ENCODE peak calls at places on chromosomes 3 and 15, in five cellular contexts. E, J, U, I and V are unnamed samples.

GRCh38 chr15:43276563-43277200 is 10.0 kb upstream of the TGM5 start:
- DNase-seq in U (no peak), I (no peak), E (no peak), J (no peak), V (no peak)

GRCh38 chr3:5262507-5262906 is 75.0 kb downstream of the EDEM1 start:
- DNase-seq in J (no peak), I (no peak), U (no peak), E (no peak), V (no peak)

GRCh38 chr3:177642482-177643163 is 445.3 kb upstream of the TBL1XR1 start:
- DNase-seq in I (no peak), U (no peak), J (no peak), E (no peak), V (no peak)

GRCh38 chr15:86568378-86568777 is 488.7 kb downstream of the AGBL1 start:
- DNase-seq in I (no peak), U (no peak), J (no peak), E (no peak), V (no peak)

GRCh38 chr3:195150194-195151118 is 120.5 kb downstream of the XXYLT1 start:
- DNase-seq in U (peak), E (no peak), J (peak), I (peak), V (no peak)

GRCh38 chr3:4493008-4493930 is at the start of gene ITPR1:
- DNase-seq in I (peak), J (peak), U (peak), E (peak), V (peak)

GRCh38 chr3:190229632-190230424 is 92.4 kb downstream of the CLDN1 start:
- DNase-seq in I (peak), U (peak), E (no peak), J (no peak), V (no peak)

GRCh38 chr15:52661909-52662308 is 17.3 kb downstream of the ATOSA start:
- DNase-seq in E (no peak), I (no peak), U (no peak), J (no peak), V (no peak)

GRCh38 chr3:13266651-13267347 is 153.3 kb downstream of the NUP210 start:
- DNase-seq in E (no peak), J (no peak), I (no peak), U (no peak), V (no peak)

GRCh38 chr3:171354706-171355582 is 105.3 kb downstream of the TNIK start:
- DNase-seq in J (no peak), I (no peak), U (peak), E (no peak), V (no peak)

GRCh38 chr3:138199847-138200246 is 12.7 kb downstream of the ARMC8 start:
- DNase-seq in J (no peak), U (no peak), I (no peak), E (no peak), V (no peak)

GRCh38 chr15:82999905-83000671 is 11.4 kb downstream of the C15orf40 start:
- DNase-seq in J (peak), E (no peak), U (peak), I (peak), V (no peak)

GRCh38 chr15:85854345-85855097 is 59.8 kb upstream of the KLHL25 start:
- DNase-seq in I (peak), U (peak), E (peak), J (peak), V (peak)

GRCh38 chr3:188345223-188345622 is 191.3 kb downstream of the LPP start:
- DNase-seq in U (peak), J (peak), I (peak), E (no peak), V (no peak)

GRCh38 chr3:2061360-2061759 is 37.3 kb upstream of the CNTN4 start:
- DNase-seq in J (no peak), E (no peak), I (no peak), U (no peak), V (no peak)

GRCh38 chr15:58957101-58957973 is 23.9 kb upstream of the SLTM start:
- DNase-seq in J (peak), U (peak), I (peak), E (peak), V (peak)

GRCh38 chr15:57595011-57595866 is 3.5 kb downstream of the MYZAP start:
- DNase-seq in U (no peak), I (no peak), J (no peak), E (no peak), V (no peak)

GRCh38 chr3:101646726-101647125 is 30.2 kb downstream of the ZBTB11 start:
- DNase-seq in I (no peak), U (peak), J (no peak), E (no peak), V (no peak)

GRCh38 chr3:107939621-107940236 is 151.1 kb downstream of the CD47 start:
- DNase-seq in U (no peak), J (no peak), I (no peak), E (no peak), V (no peak)

GRCh38 chr15:63370764-63371163 is 10.9 kb downstream of the CA12 start:
- DNase-seq in I (no peak), U (no peak), E (no peak), J (no peak), V (no peak)

GRCh38 chr3:124258057-124258500 is 266.2 kb upstream of the ROPN1 start:
- DNase-seq in I (no peak), J (peak), E (no peak), U (no peak), V (no peak)

GRCh38 chr15:59801649-59802048 is 112.5 kb upstream of the BNIP2 start:
- DNase-seq in I (no peak), U (peak), J (no peak), E (no peak), V (no peak)

GRCh38 chr15:78880828-78881227 is 8.1 kb downstream of the MORF4L1 start:
- DNase-seq in U (no peak), J (no peak), I (no peak), E (no peak), V (no peak)

GRCh38 chr3:19934098-19934566 is at the start of gene EFHB:
- DNase-seq in J (peak), I (peak), U (peak), E (no peak), V (peak)

GRCh38 chr3:121736112-121736511 is 13.4 kb downstream of the GOLGB1 start:
- DNase-seq in I (no peak), U (peak), J (no peak), E (no peak), V (no peak)

GRCh38 chr3:32467333-32468070 is 35.1 kb downstream of the CMTM6 start:
- DNase-seq in U (peak), E (peak), J (peak), I (peak), V (peak)